ENCODE peak calls at places on chromosomes 4 and X, in eight cellular contexts. R is activated T-helper 9 cell treated with anti-CD3 and anti-CD28 coated beads, Interleukin-2, amount 50 U/mL, for 16 hours; T is AG08396; P is EL; C is NCI-H1092; I is T-helper 22 cell; G is GF-D8; V is ELR. H is an unnamed sample.

GRCh38 chr4:119025916-119026661 is 109.5 kb upstream of the MYOZ2 start:
- DNase-seq in T (peak; percentile 53), I (no peak), R (no peak), V (peak; percentile 76), G (no peak), P (peak; percentile 77), C (no peak), H (no peak)

GRCh38 chrX:68556036-68556435 is 57.2 kb downstream of the YIPF6 start:
- DNase-seq in R (no peak), V (no peak), C (no peak), G (no peak), T (no peak), I (no peak), P (no peak), H (no peak)

GRCh38 chr4:20832821-20833220 is 132.6 kb downstream of the PACRGL start:
- DNase-seq in T (peak; percentile 55), P (peak; percentile 31), R (no peak), C (no peak), I (no peak), V (peak; percentile 23), G (no peak), H (no peak)

GRCh38 chrX:86016189-86016588 is 31.2 kb downstream of the CHM start:
- DNase-seq in C (no peak), R (no peak), P (no peak), I (no peak), V (no peak), T (no peak), G (no peak), H (no peak)

GRCh38 chr4:6011686-6012085 is 6.5 kb downstream of the C4orf50 start:
- DNase-seq in G (peak; percentile 13), R (no peak), T (no peak), I (no peak), V (no peak), C (peak; percentile 78), P (no peak), H (no peak)

GRCh38 chrX:105876658-105877057 is 54.3 kb downstream of the NRK start:
- DNase-seq in I (no peak), V (peak; percentile 1), R (no peak), C (no peak), G (no peak), P (no peak), T (no peak), H (no peak)

GRCh38 chr4:102786279-102786678 is 25.5 kb upstream of the MANBA start:
- DNase-seq in R (no peak), P (no peak), V (no peak), I (no peak), C (no peak), G (no peak), T (no peak), H (no peak)

GRCh38 chr4:87353592-87353991 is 30.9 kb upstream of the HSD17B13 start:
- DNase-seq in I (no peak), R (peak; percentile 15), T (peak; percentile 59), V (peak; percentile 67), P (peak; percentile 51), C (no peak), G (no peak), H (peak; percentile 32)

GRCh38 chr4:120052840-120053239 is 13.8 kb downstream of the MAD2L1 start:
- DNase-seq in C (no peak), R (no peak), T (peak; percentile 56), P (peak; percentile 90), I (no peak), V (peak; percentile 93), G (no peak), H (no peak)

GRCh38 chr4:124275-125081 is at the start of gene ZNF718:
- DNase-seq in V (peak; percentile 96), G (peak; percentile 95), P (peak; percentile 95), I (peak; percentile 81), C (peak; percentile 97), T (peak; percentile 97), R (peak; percentile 81), H (peak; percentile 95)

GRCh38 chrX:135170877-135171519 is at the start of gene CT55:
- DNase-seq in C (no peak), T (no peak), V (no peak), G (no peak), R (no peak), P (no peak), I (no peak), H (no peak)

GRCh38 chrX:123860506-123860840 is 620 bp downstream of the XIAP start:
- DNase-seq in R (no peak), G (peak; percentile 3), P (peak; percentile 52), C (no peak), I (no peak), T (peak; percentile 18), V (peak; percentile 56), H (no peak)

GRCh38 chr4:38855466-38855865 is 1.2 kb downstream of the TLR6 start:
- DNase-seq in P (no peak), G (no peak), V (no peak), R (no peak), C (no peak), I (no peak), T (no peak), H (no peak)

GRCh38 chr4:148359769-148360168 is 82.4 kb downstream of the NR3C2 start:
- DNase-seq in T (no peak), R (no peak), P (no peak), I (no peak), V (peak; percentile 14), C (no peak), G (no peak), H (no peak)

GRCh38 chr4:54897590-54897989 is 227.8 kb downstream of the KDR start:
- DNase-seq in I (no peak), V (no peak), P (peak; percentile 85), R (no peak), G (no peak), T (no peak), C (no peak), H (no peak)

GRCh38 chr4:5870220-5870619 is 22.7 kb downstream of the CRMP1 start:
- DNase-seq in I (no peak), T (no peak), C (no peak), R (no peak), G (no peak), P (no peak), V (no peak), H (no peak)

GRCh38 chr4:153785830-153786721 is 2.8 kb downstream of the SFRP2 start:
- DNase-seq in C (no peak), T (no peak), R (no peak), V (peak; percentile 40), I (no peak), G (no peak), P (no peak), H (no peak)

GRCh38 chr4:44186096-44186849 is 262.3 kb downstream of the KCTD8 start:
- DNase-seq in G (no peak), V (peak; percentile 2), P (no peak), R (no peak), T (no peak), I (no peak), C (no peak), H (no peak)

GRCh38 chr4:53592686-53593641 is 1.7 kb upstream of the LNX1 start:
- DNase-seq in T (no peak), R (no peak), G (no peak), V (no peak), I (no peak), P (no peak), C (no peak), H (no peak)

GRCh38 chrX:54748626-54749025 is 49.4 kb downstream of the ITIH6 start:
- DNase-seq in C (no peak), V (no peak), P (no peak), I (no peak), G (no peak), R (no peak), T (no peak), H (no peak)

GRCh38 chrX:9825129-9825865 is 39.1 kb downstream of the SHROOM2 start:
- DNase-seq in V (no peak), R (no peak), G (no peak), I (no peak), C (no peak), T (no peak), P (no peak), H (no peak)

GRCh38 chrX:46279925-46280313 is 265.3 kb downstream of the ZNF674 start:
- DNase-seq in V (peak; percentile 74), R (no peak), T (peak; percentile 59), G (no peak), P (peak; percentile 45), C (no peak), I (no peak), H (no peak)

GRCh38 chrX:37684918-37685317 is 673 bp upstream of the XK start:
- DNase-seq in T (no peak), G (peak; percentile 37), P (no peak), I (no peak), C (no peak), V (no peak), R (no peak), H (no peak)

GRCh38 chrX:153398275-153398960 is 2.7 kb downstream of the PNMA6E start:
- DNase-seq in I (no peak), G (no peak), C (no peak), P (no peak), T (no peak), V (no peak), R (no peak), H (no peak)

GRCh38 chr4:103996059-103996458 is 276.3 kb upstream of the TACR3 start:
- DNase-seq in P (no peak), V (peak; percentile 20), C (no peak), T (no peak), G (no peak), R (no peak), I (no peak), H (no peak)

H was measured in activated CD4-positive, alpha-beta T cell treated with anti-CD3 and anti-CD28 coated beads for 48 hours.